ENCODE peak calls at places on chromosome X, in five cellular contexts. E, W, C, Z and Y are unnamed samples.

GRCh38 chrX:72351606-72352338 is 46.1 kb upstream of the CITED1 start:
- DNase-seq in E (no peak), W (no peak), C (no peak), Z (peak), Y (no peak)

GRCh38 chrX:135596495-135596894 is 76.0 kb downstream of the INTS6L start:
- DNase-seq in E (peak), W (no peak), C (peak), Z (peak), Y (peak)

GRCh38 chrX:40054793-40055192 is 43.0 kb downstream of the BCOR start:
- DNase-seq in E (no peak), W (no peak), C (no peak), Z (no peak), Y (peak)

GRCh38 chrX:121008920-121009319 is 23.4 kb upstream of the CT47A1 start:
- DNase-seq in E (no peak), W (no peak), C (no peak), Z (peak), Y (no peak)

GRCh38 chrX:110317820-110318663 is at the start of gene AMMECR1:
- DNase-seq in E (peak), W (peak), C (peak), Z (peak), Y (peak)

GRCh38 chrX:134026732-134027311 is 41.4 kb upstream of the GPC3 start:
- DNase-seq in E (no peak), W (peak), C (peak), Z (peak), Y (peak)

GRCh38 chrX:20594985-20595384 is 328.3 kb upstream of the RPS6KA3 start:
- DNase-seq in E (no peak), W (no peak), C (no peak), Z (peak), Y (no peak)

GRCh38 chrX:119997570-119997969 is 54.0 kb upstream of the NKAP start:
- DNase-seq in E (no peak), W (no peak), C (no peak), Z (no peak), Y (no peak)

GRCh38 chrX:136210243-136210642 is 41.0 kb downstream of the MAP7D3 start:
- DNase-seq in E (no peak), W (no peak), C (no peak), Z (no peak), Y (no peak)

GRCh38 chrX:24643116-24643515 is 4.0 kb downstream of the PCYT1B start:
- DNase-seq in E (no peak), W (no peak), C (no peak), Z (no peak), Y (no peak)

GRCh38 chrX:51893931-51894696 is 691 bp downstream of the MAGED1 start:
- DNase-seq in E (no peak), W (no peak), C (peak), Z (peak), Y (peak)

GRCh38 chrX:16750136-16750535 is 30.7 kb downstream of the SYAP1 start:
- DNase-seq in E (no peak), W (no peak), C (no peak), Z (no peak), Y (no peak)

GRCh38 chrX:20217279-20217678 is 49.4 kb downstream of the RPS6KA3 start:
- DNase-seq in E (no peak), W (no peak), C (no peak), Z (peak), Y (no peak)

GRCh38 chrX:39855748-39856129 is 242.0 kb downstream of the BCOR start:
- DNase-seq in E (peak), W (no peak), C (peak), Z (peak), Y (peak)

DNA sequence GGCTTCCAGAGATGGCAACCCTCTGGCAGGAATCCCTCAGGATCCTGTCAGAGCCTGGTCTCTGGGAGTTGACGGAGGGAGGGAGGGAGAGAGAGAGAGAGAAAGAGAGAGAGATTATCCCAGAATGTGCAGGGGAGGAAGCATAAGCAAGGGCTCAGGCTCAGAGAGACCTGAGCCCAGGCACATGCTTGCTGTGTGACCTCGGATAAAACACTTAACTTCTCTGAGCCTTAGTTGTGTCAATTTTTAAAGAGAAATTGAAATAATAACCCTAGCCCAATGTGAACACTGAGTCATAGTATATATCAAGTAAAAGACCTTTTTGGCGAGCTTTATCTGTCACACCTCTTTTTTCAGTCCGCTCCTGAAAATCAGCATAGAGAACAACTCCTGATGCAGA is 473 bp upstream of the USP51 start:
- DNase-seq in E (no peak), W (no peak), C (no peak), Z (no peak), Y (no peak)
- H3K4me3 ChIP-seq in E (peak), W (peak), C (peak), Z (peak), Y (no peak)

GRCh38 chrX:45506149-45506768 is 305.6 kb upstream of the DIPK2B start:
- DNase-seq in E (no peak), W (no peak), C (no peak), Z (no peak), Y (no peak)
- H3K4me3 ChIP-seq in E (no peak), W (no peak), C (no peak), Z (no peak), Y (no peak)

DNA sequence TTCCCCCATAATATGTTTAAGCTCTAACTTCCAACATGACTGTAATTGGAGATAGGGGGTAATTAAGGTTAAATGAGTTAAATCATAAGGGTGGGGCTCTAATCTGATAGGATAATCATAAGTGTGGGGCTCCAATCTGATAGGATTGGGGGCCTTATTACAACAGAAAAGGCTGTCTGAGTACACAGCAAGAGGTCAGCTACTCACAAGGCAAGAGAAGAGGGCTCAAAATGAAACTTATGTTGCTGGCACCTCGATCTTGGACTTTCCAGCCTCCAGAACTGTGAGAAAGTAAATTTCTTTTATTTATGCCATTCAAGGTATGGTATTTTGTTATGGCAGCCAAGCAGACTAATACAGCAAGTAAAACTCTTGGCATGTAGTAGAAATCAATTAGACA is 16.4 kb downstream of the SH2D1A start:
- DNase-seq in E (no peak), W (no peak), C (no peak), Z (no peak), Y (no peak)
- H3K4me3 ChIP-seq in E (no peak), W (no peak), C (peak), Z (no peak), Y (no peak)

DNA sequence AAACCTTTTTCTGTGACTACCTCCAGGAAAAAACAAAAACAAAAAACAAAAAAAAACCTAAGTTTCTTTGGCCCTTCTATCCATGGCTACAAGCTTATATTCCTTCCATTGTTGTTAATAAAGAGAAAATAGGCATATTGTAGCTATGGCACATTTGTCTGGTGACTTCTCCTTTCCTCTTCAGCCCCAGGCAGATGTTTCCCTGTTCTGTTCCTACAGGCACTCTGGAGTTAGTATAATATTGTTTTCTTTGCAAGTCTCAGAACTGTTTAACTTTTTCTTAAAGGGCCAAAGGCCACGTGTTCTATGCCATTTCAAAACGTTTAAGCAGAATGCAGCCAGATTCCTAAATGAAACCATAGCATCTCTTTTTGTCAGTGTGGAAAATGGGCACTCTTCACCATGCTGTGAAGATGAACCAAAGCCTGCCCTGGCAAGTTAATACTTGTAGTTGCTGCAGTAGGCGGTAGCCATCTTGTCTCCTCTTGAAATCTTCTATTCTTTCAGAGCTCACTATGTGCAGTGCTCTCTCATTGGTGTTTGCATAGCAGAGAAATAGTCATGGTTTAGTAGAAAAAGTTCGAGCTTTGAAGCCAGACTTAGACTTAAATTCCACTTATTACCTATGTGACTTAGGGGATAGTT is 44.8 kb upstream of the MTMR1 start:
- DNase-seq in E (no peak), W (no peak), C (no peak), Z (no peak), Y (no peak)
- H3K4me3 ChIP-seq in E (no peak), W (no peak), C (no peak), Z (no peak), Y (no peak)

GRCh38 chrX:65668362-65669310 is 1.2 kb downstream of the MSN start:
- DNase-seq in E (no peak), W (peak), C (peak), Z (peak), Y (peak)
- H3K4me3 ChIP-seq in E (peak), W (peak), C (peak), Z (peak), Y (peak)